ENCODE peak calls at places on chromosomes 3 and 15, in nine cellular contexts. One of them, this sample, is unnamed.
A peak's percentile ranks its signal among the peaks of the same experiment; 100 is the strongest.

GRCh38 chr15:89499156-89499555 is 2.8 kb upstream of the RHCG start:
- DNase-seq in DMS153: no peak
- DNase-seq in NCI-H1092 treated with DMSO at 0.1 percent for 48 hours: no peak
- DNase-seq in neuronal stem cell: no peak
- DNase-seq in stimulated activated CD8-positive, alpha-beta memory T cell treated with anti-CD3 and anti-CD28 coated beads, Interleukin-15, amount 100 ng/mL, for 4 hours: no peak
- DNase-seq in NCI-H1417: no peak
- DNase-seq in pulmonary artery endothelial cell: no peak
- DNase-seq in stomach: no peak
- DNase-seq in astrocyte: no peak
- DNase-seq in this sample: no peak

GRCh38 chr15:40287968-40288367 is 5.1 kb upstream of the ANKRD63 start:
- DNase-seq in astrocyte: no peak
- DNase-seq in NCI-H1092 treated with DMSO at 0.1 percent for 48 hours: no peak
- DNase-seq in DMS153: no peak
- DNase-seq in pulmonary artery endothelial cell: no peak
- DNase-seq in stimulated activated CD8-positive, alpha-beta memory T cell treated with anti-CD3 and anti-CD28 coated beads, Interleukin-15, amount 100 ng/mL, for 4 hours: no peak
- DNase-seq in stomach: no peak
- DNase-seq in NCI-H1417: no peak
- DNase-seq in neuronal stem cell: no peak
- DNase-seq in this sample: no peak

GRCh38 chr3:5095879-5096278 is 26.2 kb upstream of the ARL8B start:
- DNase-seq in neuronal stem cell: peak; percentile 33
- DNase-seq in astrocyte: peak; percentile 13
- DNase-seq in pulmonary artery endothelial cell: no peak
- DNase-seq in stomach: no peak
- DNase-seq in DMS153: no peak
- DNase-seq in NCI-H1092 treated with DMSO at 0.1 percent for 48 hours: no peak
- DNase-seq in stimulated activated CD8-positive, alpha-beta memory T cell treated with anti-CD3 and anti-CD28 coated beads, Interleukin-15, amount 100 ng/mL, for 4 hours: no peak
- DNase-seq in NCI-H1417: no peak
- DNase-seq in this sample: no peak

GRCh38 chr3:178353292-178353814 is 182.9 kb upstream of the KCNMB2 start:
- DNase-seq in NCI-H1417: peak; percentile 30
- DNase-seq in neuronal stem cell: no peak
- DNase-seq in astrocyte: peak; percentile 23
- DNase-seq in pulmonary artery endothelial cell: no peak
- DNase-seq in DMS153: no peak
- DNase-seq in stimulated activated CD8-positive, alpha-beta memory T cell treated with anti-CD3 and anti-CD28 coated beads, Interleukin-15, amount 100 ng/mL, for 4 hours: no peak
- DNase-seq in NCI-H1092 treated with DMSO at 0.1 percent for 48 hours: peak; percentile 81
- DNase-seq in stomach: no peak
- DNase-seq in this sample: no peak

GRCh38 chr15:64022571-64022970 is 23.7 kb downstream of the DAPK2 start:
- DNase-seq in neuronal stem cell: no peak
- DNase-seq in stomach: no peak
- DNase-seq in DMS153: no peak
- DNase-seq in NCI-H1092 treated with DMSO at 0.1 percent for 48 hours: no peak
- DNase-seq in NCI-H1417: no peak
- DNase-seq in astrocyte: no peak
- DNase-seq in stimulated activated CD8-positive, alpha-beta memory T cell treated with anti-CD3 and anti-CD28 coated beads, Interleukin-15, amount 100 ng/mL, for 4 hours: no peak
- DNase-seq in pulmonary artery endothelial cell: no peak
- DNase-seq in this sample: no peak

GRCh38 chr15:69946870-69947269 is 150.8 kb downstream of the TLE3 start:
- DNase-seq in pulmonary artery endothelial cell: no peak
- DNase-seq in astrocyte: no peak
- DNase-seq in stomach: no peak
- DNase-seq in NCI-H1417: no peak
- DNase-seq in NCI-H1092 treated with DMSO at 0.1 percent for 48 hours: no peak
- DNase-seq in DMS153: no peak
- DNase-seq in stimulated activated CD8-positive, alpha-beta memory T cell treated with anti-CD3 and anti-CD28 coated beads, Interleukin-15, amount 100 ng/mL, for 4 hours: no peak
- DNase-seq in neuronal stem cell: no peak
- DNase-seq in this sample: no peak

GRCh38 chr3:142652826-142653292 is 56.7 kb downstream of the PLS1 start:
- DNase-seq in neuronal stem cell: no peak
- DNase-seq in NCI-H1417: no peak
- DNase-seq in stimulated activated CD8-positive, alpha-beta memory T cell treated with anti-CD3 and anti-CD28 coated beads, Interleukin-15, amount 100 ng/mL, for 4 hours: no peak
- DNase-seq in astrocyte: peak; percentile 20
- DNase-seq in stomach: no peak
- DNase-seq in DMS153: no peak
- DNase-seq in NCI-H1092 treated with DMSO at 0.1 percent for 48 hours: no peak
- DNase-seq in pulmonary artery endothelial cell: no peak
- DNase-seq in this sample: no peak

GRCh38 chr3:184785856-184786255 is 26.1 kb upstream of the VPS8 start:
- DNase-seq in stimulated activated CD8-positive, alpha-beta memory T cell treated with anti-CD3 and anti-CD28 coated beads, Interleukin-15, amount 100 ng/mL, for 4 hours: no peak
- DNase-seq in pulmonary artery endothelial cell: no peak
- DNase-seq in NCI-H1417: peak; percentile 41
- DNase-seq in NCI-H1092 treated with DMSO at 0.1 percent for 48 hours: no peak
- DNase-seq in astrocyte: no peak
- DNase-seq in neuronal stem cell: no peak
- DNase-seq in stomach: no peak
- DNase-seq in DMS153: no peak
- DNase-seq in this sample: no peak